ENCODE peak calls at places on chromosomes 13 and 19, in seven cellular contexts. E, Z, O, M, P, Q and F are unnamed samples.

GRCh38 chr13:46097015-46097414 is 7.8 kb downstream of the CPB2 start:
- DNase-seq in E (no peak), Z (no peak), O (no peak), M (no peak), P (no peak), Q (no peak), F (peak; percentile 14)

GRCh38 chr13:32021785-32022184 is 9.8 kb upstream of the FRY start:
- DNase-seq in E (no peak), Z (no peak), O (no peak), M (no peak), P (no peak), Q (no peak), F (no peak)

GRCh38 chr13:33351324-33351723 is 65.8 kb upstream of the STARD13 start:
- DNase-seq in E (no peak), Z (no peak), O (peak; percentile 64), M (no peak), P (no peak), Q (no peak), F (peak; percentile 67)

GRCh38 chr13:60411464-60411863 is 14.4 kb downstream of the TDRD3 start:
- DNase-seq in E (no peak), Z (no peak), O (no peak), M (no peak), P (no peak), Q (peak; percentile 6), F (no peak)

GRCh38 chr13:42181381-42181953 is 90.5 kb upstream of the AKAP11 start:
- DNase-seq in E (no peak), Z (no peak), O (no peak), M (no peak), P (no peak), Q (no peak), F (peak; percentile 5)

GRCh38 chr19:16161848-16162247 is 11.5 kb downstream of the CIB3 start:
- DNase-seq in E (no peak), Z (no peak), O (peak; percentile 85), M (no peak), P (no peak), Q (no peak), F (peak; percentile 30)

GRCh38 chr19:49588370-49589122 is 2.4 kb upstream of the PRR12 start:
- DNase-seq in E (no peak), Z (no peak), O (no peak), M (no peak), P (no peak), Q (peak; percentile 9), F (no peak)

GRCh38 chr13:30702006-30702405 is 33.3 kb upstream of the ALOX5AP start:
- DNase-seq in E (no peak), Z (peak; percentile 22), O (no peak), M (no peak), P (no peak), Q (no peak), F (no peak)

GRCh38 chr19:20858218-20858617 is 64.8 kb upstream of the ZNF85 start:
- DNase-seq in E (no peak), Z (no peak), O (no peak), M (no peak), P (peak; percentile 41), Q (no peak), F (no peak)

GRCh38 chr13:27018230-27018875 is 153.3 kb downstream of the USP12 start:
- DNase-seq in E (no peak), Z (no peak), O (no peak), M (no peak), P (peak; percentile 20), Q (no peak), F (peak; percentile 86)

GRCh38 chr19:53002479-53002878 is 11.2 kb upstream of the ERVV-1 start:
- DNase-seq in E (no peak), Z (peak; percentile 47), O (no peak), M (no peak), P (no peak), Q (peak; percentile 34), F (no peak)

GRCh38 chr13:78404961-78405360 is 198.4 kb downstream of the POU4F1 start:
- DNase-seq in E (no peak), Z (no peak), O (no peak), M (no peak), P (no peak), Q (no peak), F (no peak)

GRCh38 chr19:36527873-36528193 is 238 bp downstream of the ZNF260 start:
- DNase-seq in E (no peak), Z (no peak), O (no peak), M (no peak), P (no peak), Q (peak; percentile 0), F (no peak)

GRCh38 chr19:12833747-12834417 is 497 bp downstream of the RTBDN start:
- DNase-seq in E (no peak), Z (peak; percentile 62), O (no peak), M (no peak), P (peak; percentile 70), Q (no peak), F (no peak)

GRCh38 chr13:30033681-30034447 is 183.4 kb upstream of the UBL3 start:
- DNase-seq in E (no peak), Z (no peak), O (peak; percentile 97), M (no peak), P (no peak), Q (no peak), F (peak; percentile 91)

GRCh38 chr13:77409412-77409811 is 82.5 kb upstream of the MYCBP2 start:
- DNase-seq in E (peak; percentile 21), Z (peak; percentile 92), O (no peak), M (no peak), P (no peak), Q (peak; percentile 24), F (peak; percentile 1)

GRCh38 chr13:65555973-65556372 is 1674.2 kb downstream of the PCDH9 start:
- DNase-seq in E (no peak), Z (no peak), O (no peak), M (no peak), P (no peak), Q (no peak), F (no peak)

GRCh38 chr13:67023088-67023893 is 206.8 kb downstream of the PCDH9 start:
- DNase-seq in E (no peak), Z (peak; percentile 61), O (peak; percentile 82), M (peak; percentile 11), P (peak; percentile 25), Q (no peak), F (peak; percentile 90)

DNA sequence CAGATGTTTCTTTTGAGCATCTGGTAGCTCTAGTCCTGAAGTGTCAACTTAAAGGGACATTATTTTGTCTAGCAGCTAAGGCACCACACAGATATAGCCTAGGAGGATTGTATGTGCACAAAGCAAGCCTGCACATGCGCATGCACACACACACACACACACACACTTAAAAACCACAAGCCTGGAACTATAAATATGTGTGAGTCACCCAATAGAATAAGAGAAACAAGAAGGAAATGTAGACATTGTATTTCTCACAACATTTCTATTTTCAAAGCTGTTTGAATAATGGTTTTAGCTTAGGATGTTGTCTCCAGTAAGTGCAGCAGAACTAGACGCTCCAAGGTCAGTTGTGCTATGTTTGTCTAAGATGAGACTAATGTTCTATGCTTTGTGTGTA is 516.5 kb downstream of the SUCLA2 start:
- DNase-seq in E (no peak), Z (no peak), O (peak; percentile 89), M (no peak), P (no peak), Q (no peak), F (peak; percentile 91)
- H3K4ac ChIP-seq in E (no peak overlapping the region), Z (no peak overlapping the region), O (peak overlapping the region; percentile 24), M (no peak overlapping the region), P (no peak overlapping the region), Q (no peak overlapping the region), F (no peak overlapping the region)

GRCh38 chr19:18603958-18604819 is 2.4 kb downstream of the CRLF1 start:
- DNase-seq in E (no peak), Z (no peak), O (no peak), M (no peak), P (no peak), Q (no peak), F (no peak)

GRCh38 chr19:18605546-18606280 is 886 bp downstream of the CRLF1 start:
- DNase-seq in E (no peak), Z (no peak), O (no peak), M (no peak), P (no peak), Q (no peak), F (no peak)

GRCh38 chr19:18604820-18605159 is 1.8 kb downstream of the CRLF1 start:
- DNase-seq in E (no peak), Z (no peak), O (no peak), M (no peak), P (no peak), Q (no peak), F (no peak)

GRCh38 chr19:18606281-18607221 is at the start of gene CRLF1:
- DNase-seq in E (no peak), Z (no peak), O (no peak), M (no peak), P (no peak), Q (no peak), F (no peak)

GRCh38 chr19:18605196-18605545 is 1.4 kb downstream of the CRLF1 start:
- DNase-seq in E (no peak), Z (no peak), O (no peak), M (no peak), P (no peak), Q (no peak), F (no peak)
- H3K4ac ChIP-seq in E (peak overlapping the region; percentile 65), Z (no peak overlapping the region), O (no peak overlapping the region), M (no peak overlapping the region), P (no peak overlapping the region), Q (no peak overlapping the region), F (peak overlapping the region; percentile 13)

DNA sequence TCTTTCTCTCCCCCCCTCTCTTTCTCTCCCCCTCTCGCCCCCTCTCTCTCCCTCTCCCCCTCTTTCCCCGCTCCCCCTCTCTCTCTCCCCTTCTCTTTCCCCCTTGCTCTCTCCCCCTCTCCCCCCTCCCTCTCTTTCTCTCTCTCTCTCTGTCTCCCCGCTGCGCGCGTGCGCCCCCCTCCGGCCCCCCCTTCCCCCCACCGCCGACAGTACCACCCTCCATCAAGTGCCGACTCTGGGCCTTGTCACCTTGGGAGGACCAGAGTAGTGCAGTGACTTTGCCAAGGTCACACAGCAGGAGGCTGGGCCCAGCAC is 121.5 kb downstream of the KDM4B start:
- DNase-seq in E (no peak), Z (no peak), O (no peak), M (no peak), P (no peak), Q (no peak), F (no peak)
- H3K4ac ChIP-seq in E (no peak overlapping the region), Z (no peak overlapping the region), O (no peak overlapping the region), M (peak overlapping the region; percentile 94), P (no peak overlapping the region), Q (no peak overlapping the region), F (no peak overlapping the region)

GRCh38 chr13:24263652-24264051 is 45.7 kb upstream of the C1QTNF9 start:
- DNase-seq in E (no peak), Z (no peak), O (peak; percentile 88), M (no peak), P (no peak), Q (peak; percentile 67), F (peak; percentile 26)
- H3K4ac ChIP-seq in E (no peak overlapping the region), Z (no peak overlapping the region), O (no peak overlapping the region), M (no peak overlapping the region), P (no peak overlapping the region), Q (no peak overlapping the region), F (no peak overlapping the region)